ENCODE peak calls at places on chromosomes 13 and 19, in five cellular contexts. D, K, Y, A and H are unnamed samples.
A peak's percentile ranks its signal among the peaks of the same experiment; 100 is the strongest.

GRCh38 chr13:31200636-31200970 is 828 bp downstream of the B3GLCT start:
- DNase-seq in D (peak; percentile 55), K (peak; percentile 38), Y (no peak), A (peak; percentile 10), H (no peak)

GRCh38 chr13:114299604-114300305 is 14.5 kb upstream of the CHAMP1 start:
- DNase-seq in D (no peak), K (no peak), Y (no peak), A (no peak), H (no peak)

GRCh38 chr19:19113040-19113541 is 25.2 kb downstream of the TMEM161A start:
- DNase-seq in D (no peak), K (no peak), Y (no peak), A (no peak), H (no peak)

GRCh38 chr19:42653841-42654240 is 59.1 kb upstream of the CEACAM8 start:
- DNase-seq in D (no peak), K (no peak), Y (no peak), A (no peak), H (no peak)

GRCh38 chr13:21033866-21034601 is 27.4 kb downstream of the LATS2 start:
- DNase-seq in D (no peak), K (no peak), Y (peak; percentile 25), A (no peak), H (no peak)

GRCh38 chr19:46052896-46053295 is 12.1 kb upstream of the IGFL4 start:
- DNase-seq in D (no peak), K (no peak), Y (no peak), A (no peak), H (no peak)

GRCh38 chr19:16814526-16815100 is 14.6 kb upstream of the SIN3B start:
- DNase-seq in D (no peak), K (no peak), Y (no peak), A (no peak), H (no peak)

GRCh38 chr19:17323973-17324327 is 10.7 kb downstream of the ANO8 start:
- DNase-seq in D (no peak), K (no peak), Y (no peak), A (no peak), H (no peak)

GRCh38 chr19:7598180-7598579 is 2.5 kb downstream of the CAMSAP3 start:
- DNase-seq in D (no peak), K (no peak), Y (no peak), A (no peak), H (no peak)